ENCODE peak calls at places on chromosomes 5 and 9, in ten cellular contexts. Y, P, C, R, V, I, B, T, H and J are unnamed samples.

GRCh38 chr5:177317959-177318377 is 6.3 kb upstream of the MXD3 start:
- DNase-seq in H (no peak), P (peak), B (peak), I (peak), Y (peak), T (peak), C (peak), R (peak), V (peak), J (peak)

GRCh38 chr5:108148715-108149139 is 233.2 kb downstream of the FBXL17 start:
- DNase-seq in B (peak), Y (peak), H (no peak), R (peak), I (no peak), T (no peak), V (peak), C (peak), P (no peak), J (no peak)

GRCh38 chr9:136592666-136593065 is 46.8 kb upstream of the NOTCH1 start:
- DNase-seq in P (no peak), I (no peak), C (no peak), Y (no peak), B (no peak), T (no peak), R (no peak), V (no peak), H (no peak), J (no peak)

GRCh38 chr9:13603916-13604315 is 324.4 kb upstream of the MPDZ start:
- DNase-seq in Y (peak), T (no peak), C (peak), I (no peak), P (no peak), H (no peak), R (no peak), V (no peak), B (no peak), J (no peak)

GRCh38 chr5:96816430-96816939 is 8.7 kb upstream of the ERAP1 start:
- DNase-seq in H (no peak), Y (no peak), P (no peak), I (no peak), R (peak), C (no peak), B (peak), V (no peak), T (no peak), J (no peak)

GRCh38 chr9:68538200-68538599 is 2.5 kb downstream of the TMEM252 start:
- DNase-seq in H (no peak), I (peak), Y (no peak), P (no peak), R (no peak), T (no peak), C (no peak), B (no peak), V (no peak), J (no peak)

GRCh38 chr9:120928015-120928719 is 1.6 kb upstream of the TRAF1 start:
- DNase-seq in B (no peak), H (no peak), R (peak), V (peak), Y (no peak), I (peak), T (no peak), C (no peak), P (peak), J (peak)

GRCh38 chr9:124511891-124512805 is 4.9 kb upstream of the NR5A1 start:
- DNase-seq in P (no peak), B (no peak), C (no peak), R (no peak), T (no peak), H (no peak), V (no peak), Y (no peak), I (peak), J (no peak)

GRCh38 chr9:124222918-124223720 is 34.6 kb upstream of the NEK6 start:
- DNase-seq in T (peak), H (peak), I (peak), B (no peak), R (no peak), Y (peak), V (peak), C (peak), P (peak), J (no peak)

GRCh38 chr9:111831371-111832108 is 36.8 kb upstream of the SHOC1 start:
- DNase-seq in Y (no peak), B (no peak), C (no peak), T (no peak), V (peak), H (no peak), P (no peak), R (no peak), I (no peak), J (no peak)

GRCh38 chr9:19495186-19496028 is 86.6 kb downstream of the ACER2 start:
- DNase-seq in H (no peak), C (no peak), V (no peak), Y (no peak), B (no peak), R (no peak), I (no peak), P (no peak), T (no peak), J (no peak)

GRCh38 chr5:72179816-72180440 is 72.7 kb downstream of the MAP1B start:
- DNase-seq in R (no peak), Y (no peak), H (no peak), I (no peak), B (no peak), V (no peak), P (no peak), C (no peak), T (no peak), J (no peak)

GRCh38 chr5:135635471-135635870 is 56.7 kb upstream of the CXCL14 start:
- DNase-seq in I (no peak), P (no peak), R (no peak), B (no peak), C (no peak), Y (no peak), H (no peak), V (no peak), T (no peak), J (no peak)

GRCh38 chr5:110790673-110791072 is 51.9 kb downstream of the SLC25A46 start:
- DNase-seq in R (no peak), C (peak), I (no peak), Y (peak), P (no peak), T (no peak), B (no peak), V (peak), H (no peak), J (no peak)

GRCh38 chr5:58828145-58828544 is 245.3 kb downstream of the RAB3C start:
- DNase-seq in C (no peak), V (no peak), R (no peak), B (no peak), H (no peak), T (no peak), I (no peak), Y (no peak), P (no peak), J (no peak)

GRCh38 chr9:87950765-87951488 is 23.4 kb downstream of the CDK20 start:
- DNase-seq in C (peak), P (no peak), H (no peak), V (peak), T (no peak), B (peak), I (no peak), R (peak), Y (peak), J (no peak)

GRCh38 chr5:10886497-10886896 is 125.5 kb upstream of the DAP start:
- DNase-seq in B (no peak), C (no peak), R (no peak), P (no peak), T (no peak), Y (no peak), H (no peak), V (no peak), I (no peak), J (no peak)

GRCh38 chr9:136438909-136439549 is 616 bp downstream of the INPP5E start:
- DNase-seq in T (no peak), P (peak), R (peak), V (peak), B (peak), H (no peak), Y (peak), I (no peak), C (peak), J (peak)

GRCh38 chr5:15719784-15720183 is 219.8 kb downstream of the FBXL7 start:
- DNase-seq in C (peak), B (no peak), Y (peak), V (no peak), P (no peak), T (no peak), H (no peak), I (no peak), R (no peak), J (no peak)

GRCh38 chr5:35783551-35783950 is 73.1 kb upstream of the IL7R start:
- DNase-seq in R (no peak), T (no peak), H (no peak), C (no peak), Y (no peak), V (no peak), I (no peak), B (no peak), P (no peak), J (no peak)

GRCh38 chr5:62647241-62647640 is 68.6 kb downstream of the LRRC70 start:
- DNase-seq in C (no peak), Y (no peak), I (no peak), T (no peak), V (no peak), R (no peak), H (no peak), B (no peak), P (no peak), J (no peak)

GRCh38 chr9:88235615-88236014 is 97.3 kb upstream of the SPATA31C2 start:
- DNase-seq in B (no peak), C (no peak), V (no peak), Y (no peak), T (no peak), P (no peak), R (no peak), H (no peak), I (no peak), J (no peak)

GRCh38 chr5:163963881-163964280 is 458.5 kb downstream of the MAT2B start:
- DNase-seq in B (no peak), R (no peak), I (no peak), H (no peak), V (no peak), T (no peak), C (no peak), P (no peak), Y (peak), J (no peak)

GRCh38 chr9:19807182-19807892 is 18.5 kb upstream of the SLC24A2 start:
- DNase-seq in H (no peak), T (no peak), P (no peak), R (no peak), Y (no peak), V (no peak), C (no peak), I (no peak), B (no peak), J (no peak)

GRCh38 chr9:37531699-37532098 is 44.5 kb downstream of the FBXO10 start:
- DNase-seq in I (no peak), P (no peak), V (no peak), Y (no peak), T (no peak), C (no peak), B (peak), H (no peak), R (peak), J (no peak)

GRCh38 chr5:89110916-89111646 is 228.1 kb upstream of the MEF2C start:
- DNase-seq in T (no peak), P (no peak), I (no peak), V (no peak), Y (no peak), C (no peak), B (no peak), R (no peak), H (no peak), J (no peak)

GRCh38 chr9:95349109-95350038 is 31.9 kb upstream of the FANCC start:
- DNase-seq in R (no peak), C (no peak), I (no peak), V (no peak), T (no peak), Y (no peak), B (peak), H (no peak), P (no peak), J (no peak)

GRCh38 chr9:87122947-87123685 is 175.8 kb upstream of the GAS1 start:
- DNase-seq in B (no peak), Y (peak), R (no peak), I (no peak), C (peak), P (no peak), H (no peak), T (no peak), V (peak), J (no peak)

GRCh38 chr9:133094842-133095393 is 26.1 kb downstream of the RALGDS start:
- DNase-seq in H (no peak), P (no peak), R (no peak), V (no peak), T (no peak), B (no peak), Y (no peak), I (no peak), C (no peak), J (no peak)

GRCh38 chr5:124698774-124699173 is 47.7 kb downstream of the ZNF608 start:
- DNase-seq in R (no peak), T (no peak), H (no peak), B (no peak), C (peak), I (no peak), P (no peak), Y (no peak), V (no peak), J (no peak)

GRCh38 chr5:95237324-95237723 is 47.6 kb downstream of the MCTP1 start:
- DNase-seq in H (no peak), T (no peak), Y (no peak), B (no peak), V (no peak), P (no peak), R (no peak), I (no peak), C (no peak), J (no peak)
- TF ChIP-seq CTCF in H (no peak), T (no peak), Y (no peak), B (no peak), V (no peak), P (no peak), R (no peak), I (no peak), C (no peak), J (no peak)

GRCh38 chr5:34687269-34688011 is 31.3 kb downstream of the RAI14 start:
- DNase-seq in C (peak), H (no peak), I (no peak), T (no peak), B (no peak), R (no peak), P (peak), V (no peak), Y (peak), J (no peak)

GRCh38 chr5:34684980-34685352 is 28.8 kb downstream of the RAI14 start:
- DNase-seq in Y (no peak), T (no peak), V (no peak), I (no peak), R (no peak), C (no peak), H (no peak), P (no peak), B (no peak), J (no peak)

GRCh38 chr5:34688015-34688800 is 32.1 kb downstream of the RAI14 start:
- DNase-seq in I (no peak), T (no peak), P (no peak), V (no peak), B (no peak), C (peak), Y (peak), R (no peak), H (no peak), J (no peak)

GRCh38 chr5:34685485-34686197 is 29.5 kb downstream of the RAI14 start:
- DNase-seq in R (no peak), C (peak), B (no peak), V (no peak), Y (peak), I (no peak), H (no peak), P (no peak), T (no peak), J (no peak)

GRCh38 chr5:34686762-34687268 is 30.7 kb downstream of the RAI14 start:
- DNase-seq in Y (peak), P (peak), V (peak), B (no peak), H (no peak), I (peak), T (no peak), C (peak), R (no peak), J (no peak)
- TF ChIP-seq CTCF in Y (no peak), P (no peak), V (no peak), B (no peak), H (no peak), I (peak), T (no peak), C (no peak), R (no peak), J (no peak)

DNA sequence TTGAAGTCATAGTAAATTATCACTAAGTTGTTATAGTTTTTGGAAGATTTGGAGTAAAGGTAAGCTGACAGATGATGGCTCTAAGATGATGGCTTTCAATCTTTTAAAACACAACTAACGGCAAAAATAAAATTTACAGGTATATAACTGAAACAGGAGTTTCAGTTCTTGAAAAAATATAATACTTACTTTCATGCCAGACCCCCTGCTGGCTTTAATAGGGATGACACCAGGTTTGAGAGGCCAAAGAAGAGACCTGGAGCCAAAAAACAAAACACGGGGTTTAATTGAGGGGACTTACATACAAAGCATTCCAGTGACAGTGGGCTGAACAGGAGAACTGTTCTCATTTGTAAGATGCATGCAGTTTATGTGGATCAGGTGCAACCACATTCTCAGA is 301.7 kb upstream of the PCSK5 start:
- DNase-seq in H (no peak), V (peak), T (no peak), C (no peak), Y (no peak), I (no peak), B (no peak), R (peak), P (no peak), J (no peak)
- TF ChIP-seq CTCF in H (no peak), V (no peak), T (no peak), C (peak), Y (no peak), I (no peak), B (peak), R (peak), P (no peak), J (no peak)

GRCh38 chr5:133219296-133219695 is 167.5 kb downstream of the HSPA4 start:
- DNase-seq in R (no peak), V (no peak), C (no peak), H (no peak), Y (no peak), I (no peak), P (no peak), B (no peak), T (no peak), J (no peak)
- TF ChIP-seq CTCF in R (no peak), V (no peak), C (no peak), H (no peak), Y (no peak), I (no peak), P (no peak), B (no peak), T (no peak), J (no peak)

DNA sequence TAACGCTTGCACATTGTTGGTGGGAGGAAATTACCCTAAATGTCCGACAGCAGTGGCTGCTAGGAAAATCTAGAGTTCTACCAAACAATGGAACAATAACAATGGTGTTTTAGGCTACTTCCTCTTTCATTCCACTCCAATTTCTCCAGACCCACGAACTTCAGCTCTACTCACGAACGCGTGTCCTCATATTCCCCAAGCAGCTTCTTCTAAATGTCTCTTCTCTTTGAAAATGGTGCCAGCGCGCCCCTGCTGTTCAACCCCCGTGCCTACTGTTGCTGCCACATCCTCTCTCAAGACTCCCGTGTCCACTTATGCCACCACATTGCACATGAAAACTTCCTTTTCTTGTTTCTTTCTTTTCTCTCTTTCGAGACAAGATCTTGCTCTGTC is 25.6 kb downstream of the OR2V2 start:
- DNase-seq in C (no peak), V (peak), I (no peak), B (no peak), R (peak), T (no peak), P (peak), Y (no peak), H (no peak), J (no peak)
- TF ChIP-seq CTCF in C (no peak), V (peak), I (no peak), B (peak), R (no peak), T (no peak), P (no peak), Y (no peak), H (no peak), J (no peak)

DNA sequence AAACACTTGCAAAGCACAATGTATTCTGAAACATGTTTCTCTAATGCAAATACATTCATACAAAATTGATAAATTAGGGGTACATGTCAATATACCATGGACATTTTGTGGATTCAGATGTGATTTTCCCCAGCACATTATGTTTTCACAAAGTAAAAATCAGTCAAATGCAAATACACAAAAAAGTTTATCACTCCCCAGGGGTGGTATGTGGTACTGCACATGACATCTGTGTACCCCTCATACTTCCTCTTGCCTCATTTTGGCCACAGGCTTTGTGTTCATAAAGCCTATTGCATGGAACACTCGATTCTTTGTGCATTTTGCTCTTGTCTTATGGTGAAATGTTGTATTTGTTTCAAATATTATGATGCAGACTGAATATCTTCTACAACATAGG is 116.8 kb upstream of the PDE4D start:
- DNase-seq in B (no peak), H (no peak), T (no peak), Y (no peak), V (no peak), I (no peak), R (peak), P (no peak), C (no peak), J (no peak)
- TF ChIP-seq CTCF in B (no peak), H (no peak), T (no peak), Y (peak), V (no peak), I (no peak), R (peak), P (peak), C (peak), J (no peak)

GRCh38 chr5:169471021-169471420 is 112.6 kb upstream of the SPDL1 start:
- DNase-seq in I (no peak), T (no peak), B (no peak), C (no peak), R (no peak), P (no peak), V (no peak), Y (no peak), H (no peak), J (no peak)

DNA sequence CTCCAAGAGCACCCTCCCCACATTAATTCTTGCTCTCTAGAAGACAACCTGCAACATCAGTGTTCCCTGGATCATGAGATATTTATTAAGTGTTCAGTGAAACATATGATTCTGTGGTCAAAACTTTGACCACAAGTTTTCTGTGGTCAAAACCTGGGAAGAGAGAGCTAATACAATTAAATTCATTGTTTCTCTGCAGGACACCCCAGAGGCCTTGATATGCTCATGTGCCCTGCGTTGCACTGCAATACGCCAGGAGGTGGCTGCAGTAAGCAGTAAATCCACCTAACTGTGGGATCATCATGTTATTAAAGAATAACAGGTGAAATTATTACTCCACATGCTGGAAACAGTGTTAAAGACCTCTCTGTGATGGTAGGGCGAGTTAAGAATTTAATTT is 109.3 kb upstream of the SPDL1 start:
- DNase-seq in P (no peak), H (no peak), C (no peak), I (no peak), T (no peak), V (no peak), R (no peak), Y (no peak), B (no peak), J (no peak)
- TF ChIP-seq CTCF in P (no peak), H (no peak), C (no peak), I (no peak), T (no peak), V (no peak), R (no peak), Y (no peak), B (no peak), J (no peak)

GRCh38 chr5:53425598-53426516 is 54.6 kb upstream of the FST start:
- DNase-seq in Y (peak), V (peak), H (no peak), T (no peak), B (peak), I (no peak), P (no peak), C (peak), R (peak), J (no peak)
- TF ChIP-seq CTCF in Y (peak), V (no peak), H (no peak), T (peak), B (no peak), I (peak), P (peak), C (no peak), R (peak), J (no peak)